ENCODE peak calls at places on chromosomes 12 and 14, in five cellular contexts. One of them, this sample, is unnamed.

GRCh38 chr12:128783129-128783574 is 40.6 kb downstream of the SLC15A4 start:
- DNase-seq in A549: no peak
- DNase-seq in cardiac muscle cell: no peak
- DNase-seq in heart right ventricle: no peak
- DNase-seq in heart left ventricle: no peak
- DNase-seq in this sample: no peak

GRCh38 chr12:65948320-65949008 is 124.2 kb downstream of the HMGA2 start:
- DNase-seq in heart left ventricle: peak
- DNase-seq in cardiac muscle cell: peak
- DNase-seq in A549: peak
- DNase-seq in heart right ventricle: peak
- DNase-seq in this sample: no peak

GRCh38 chr12:52585951-52586350 is 12.3 kb upstream of the KRT74 start:
- DNase-seq in heart right ventricle: no peak
- DNase-seq in heart left ventricle: no peak
- DNase-seq in cardiac muscle cell: no peak
- DNase-seq in A549: no peak
- DNase-seq in this sample: no peak

GRCh38 chr12:40149673-40150260 is 43.9 kb upstream of the SLC2A13 start:
- DNase-seq in heart right ventricle: no peak
- DNase-seq in heart left ventricle: no peak
- DNase-seq in cardiac muscle cell: no peak
- DNase-seq in A549: no peak
- DNase-seq in this sample: no peak

GRCh38 chr12:45634273-45634917 is 95.1 kb upstream of the ARID2 start:
- DNase-seq in heart right ventricle: no peak
- DNase-seq in heart left ventricle: no peak
- DNase-seq in A549: no peak
- DNase-seq in cardiac muscle cell: no peak
- DNase-seq in this sample: no peak

GRCh38 chr14:105525861-105526780 is at the start of gene TMEM121:
- DNase-seq in heart right ventricle: no peak
- DNase-seq in heart left ventricle: no peak
- DNase-seq in cardiac muscle cell: no peak
- DNase-seq in A549: peak
- DNase-seq in this sample: peak

GRCh38 chr12:121748571-121749265 is 36.2 kb downstream of the TMEM120B start:
- DNase-seq in A549: peak
- DNase-seq in heart left ventricle: no peak
- DNase-seq in heart right ventricle: no peak
- DNase-seq in cardiac muscle cell: peak
- DNase-seq in this sample: no peak

GRCh38 chr14:40697221-40697620 is 909.5 kb upstream of the LRFN5 start:
- DNase-seq in heart right ventricle: no peak
- DNase-seq in heart left ventricle: no peak
- DNase-seq in cardiac muscle cell: no peak
- DNase-seq in A549: no peak
- DNase-seq in this sample: no peak

GRCh38 chr14:61925043-61925442 is 162.8 kb downstream of the SNAPC1 start:
- DNase-seq in heart left ventricle: no peak
- DNase-seq in cardiac muscle cell: peak
- DNase-seq in A549: no peak
- DNase-seq in heart right ventricle: no peak
- DNase-seq in this sample: peak

GRCh38 chr12:45572114-45572513 is 157.4 kb upstream of the ARID2 start:
- DNase-seq in heart left ventricle: no peak
- DNase-seq in cardiac muscle cell: no peak
- DNase-seq in A549: no peak
- DNase-seq in heart right ventricle: no peak
- DNase-seq in this sample: no peak

GRCh38 chr14:50067723-50068495 is 48.5 kb downstream of the VCPKMT start:
- DNase-seq in A549: peak
- DNase-seq in heart right ventricle: no peak
- DNase-seq in heart left ventricle: no peak
- DNase-seq in cardiac muscle cell: peak
- DNase-seq in this sample: no peak

GRCh38 chr12:90953956-90954421 is 987 bp downstream of the CCER1 start:
- DNase-seq in heart right ventricle: peak
- DNase-seq in heart left ventricle: no peak
- DNase-seq in cardiac muscle cell: peak
- DNase-seq in A549: no peak
- DNase-seq in this sample: no peak
- TF ChIP-seq CTCF in heart right ventricle: peak
- TF ChIP-seq CTCF in heart left ventricle: peak
- TF ChIP-seq CTCF in cardiac muscle cell: peak
- TF ChIP-seq CTCF in A549: peak
- TF ChIP-seq CTCF in this sample: peak

GRCh38 chr14:99628832-99629618 is 15.9 kb upstream of the HHIPL1 start:
- DNase-seq in heart right ventricle: peak
- DNase-seq in A549: peak
- DNase-seq in cardiac muscle cell: peak
- DNase-seq in heart left ventricle: peak
- DNase-seq in this sample: peak
- TF ChIP-seq CTCF in heart right ventricle: peak
- TF ChIP-seq CTCF in A549: peak
- TF ChIP-seq CTCF in cardiac muscle cell: peak
- TF ChIP-seq CTCF in heart left ventricle: peak
- TF ChIP-seq CTCF in this sample: peak

GRCh38 chr12:43338848-43339526 is 213.0 kb downstream of the ADAMTS20 start:
- DNase-seq in heart right ventricle: no peak
- DNase-seq in A549: peak
- DNase-seq in cardiac muscle cell: peak
- DNase-seq in heart left ventricle: peak
- DNase-seq in this sample: no peak
- TF ChIP-seq CTCF in heart right ventricle: peak
- TF ChIP-seq CTCF in A549: peak
- TF ChIP-seq CTCF in cardiac muscle cell: peak
- TF ChIP-seq CTCF in heart left ventricle: peak
- TF ChIP-seq CTCF in this sample: no peak

GRCh38 chr12:71904629-71905028 is 34.0 kb upstream of the TPH2 start:
- DNase-seq in heart left ventricle: no peak
- DNase-seq in A549: no peak
- DNase-seq in heart right ventricle: no peak
- DNase-seq in cardiac muscle cell: peak
- DNase-seq in this sample: no peak

GRCh38 chr12:71896171-71896570 is 42.5 kb upstream of the TPH2 start:
- DNase-seq in A549: no peak
- DNase-seq in heart right ventricle: no peak
- DNase-seq in heart left ventricle: no peak
- DNase-seq in cardiac muscle cell: no peak
- DNase-seq in this sample: no peak

DNA sequence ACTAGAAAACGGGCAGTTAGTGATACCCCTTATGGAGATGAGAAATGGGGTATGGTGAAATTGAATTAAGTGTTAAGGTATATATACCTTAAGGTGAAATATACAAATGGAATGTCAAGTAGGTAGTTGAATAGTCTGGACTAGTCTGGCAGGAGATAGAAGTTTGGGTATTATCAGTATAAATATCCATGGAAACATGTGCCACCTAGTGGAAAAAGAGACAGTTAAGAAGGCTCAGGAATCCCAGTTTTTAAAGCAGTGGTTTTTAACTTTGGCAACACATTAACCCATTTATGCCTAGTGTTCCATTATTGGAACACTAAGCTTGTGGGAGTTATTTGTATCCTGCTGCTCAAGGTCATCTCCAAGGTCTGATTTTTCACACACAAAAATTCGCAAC is 38.6 kb upstream of the TPH2 start:
- DNase-seq in A549: peak
- DNase-seq in heart right ventricle: no peak
- DNase-seq in heart left ventricle: no peak
- DNase-seq in cardiac muscle cell: peak
- DNase-seq in this sample: no peak
- TF ChIP-seq CTCF in A549: peak
- TF ChIP-seq CTCF in heart right ventricle: peak
- TF ChIP-seq CTCF in heart left ventricle: peak
- TF ChIP-seq CTCF in cardiac muscle cell: no peak
- TF ChIP-seq CTCF in this sample: peak

GRCh38 chr12:107317751-107318553 is 224.6 kb upstream of the CRY1 start:
- DNase-seq in A549: peak
- DNase-seq in heart left ventricle: peak
- DNase-seq in cardiac muscle cell: peak
- DNase-seq in heart right ventricle: peak
- DNase-seq in this sample: peak
- TF ChIP-seq CTCF in A549: peak
- TF ChIP-seq CTCF in heart left ventricle: peak
- TF ChIP-seq CTCF in cardiac muscle cell: no peak
- TF ChIP-seq CTCF in heart right ventricle: no peak
- TF ChIP-seq CTCF in this sample: peak

DNA sequence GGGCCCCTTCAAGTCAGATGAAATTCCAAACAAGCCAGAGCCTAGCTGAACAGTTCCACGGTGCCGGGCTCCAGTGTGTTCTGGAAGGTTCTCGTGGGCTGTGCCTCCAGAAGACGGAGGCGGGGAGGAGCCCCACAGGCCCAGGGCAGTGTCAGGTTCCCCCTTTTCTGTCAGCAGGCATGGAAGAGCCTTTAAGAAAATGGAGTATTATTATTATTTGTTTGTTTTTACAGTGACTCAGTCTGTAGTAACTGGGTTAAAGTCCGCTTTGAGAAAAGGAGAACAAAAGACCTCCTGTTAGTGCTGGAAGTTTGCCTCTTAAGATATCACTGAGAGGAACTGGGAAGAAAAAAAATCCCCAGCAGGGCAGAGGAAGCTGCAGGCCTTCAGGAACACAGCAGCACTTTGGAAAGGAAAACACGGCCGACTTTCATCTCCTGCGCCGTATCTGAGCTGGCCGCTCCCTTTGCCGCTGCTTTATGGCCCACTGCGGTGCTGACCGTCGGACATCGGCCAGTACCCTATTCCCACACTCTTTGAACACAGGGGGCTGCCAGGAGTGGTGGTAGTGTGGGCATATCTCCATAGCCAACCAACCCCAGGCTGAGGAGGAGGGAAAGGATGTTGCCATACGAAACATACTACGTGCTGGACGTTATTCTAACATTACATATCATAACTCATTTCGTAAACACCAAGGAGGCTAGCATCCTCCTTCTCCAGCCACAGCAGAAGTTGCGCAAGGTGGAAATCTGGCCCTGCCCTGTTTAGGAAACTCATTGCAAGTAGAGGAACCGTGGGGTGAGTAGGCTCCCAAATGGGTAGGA is 194.0 kb downstream of the ZFP36L1 start:
- DNase-seq in heart right ventricle: peak
- DNase-seq in A549: peak
- DNase-seq in heart left ventricle: peak
- DNase-seq in cardiac muscle cell: peak
- DNase-seq in this sample: peak
- TF ChIP-seq CTCF in heart right ventricle: no peak
- TF ChIP-seq CTCF in A549: no peak
- TF ChIP-seq CTCF in heart left ventricle: no peak
- TF ChIP-seq CTCF in cardiac muscle cell: no peak
- TF ChIP-seq CTCF in this sample: no peak

GRCh38 chr12:8779281-8779680 is 43.1 kb upstream of the A2ML1 start:
- DNase-seq in A549: no peak
- DNase-seq in cardiac muscle cell: no peak
- DNase-seq in heart left ventricle: peak
- DNase-seq in heart right ventricle: no peak
- DNase-seq in this sample: no peak

GRCh38 chr12:8784464-8784863 is 38.0 kb upstream of the A2ML1 start:
- DNase-seq in cardiac muscle cell: no peak
- DNase-seq in heart left ventricle: no peak
- DNase-seq in heart right ventricle: no peak
- DNase-seq in A549: no peak
- DNase-seq in this sample: no peak

GRCh38 chr12:8781326-8781725 is 41.1 kb upstream of the A2ML1 start:
- DNase-seq in A549: no peak
- DNase-seq in cardiac muscle cell: no peak
- DNase-seq in heart left ventricle: no peak
- DNase-seq in heart right ventricle: no peak
- DNase-seq in this sample: no peak

GRCh38 chr12:8779862-8780261 is 42.6 kb upstream of the A2ML1 start:
- DNase-seq in heart left ventricle: no peak
- DNase-seq in heart right ventricle: no peak
- DNase-seq in cardiac muscle cell: no peak
- DNase-seq in A549: no peak
- DNase-seq in this sample: no peak

GRCh38 chr12:8780389-8780788 is 42.0 kb upstream of the A2ML1 start:
- DNase-seq in heart left ventricle: no peak
- DNase-seq in A549: peak
- DNase-seq in cardiac muscle cell: peak
- DNase-seq in heart right ventricle: no peak
- DNase-seq in this sample: peak
- TF ChIP-seq CTCF in heart left ventricle: peak
- TF ChIP-seq CTCF in A549: peak
- TF ChIP-seq CTCF in cardiac muscle cell: peak
- TF ChIP-seq CTCF in heart right ventricle: peak
- TF ChIP-seq CTCF in this sample: peak

GRCh38 chr14:22375321-22375930 is 213.6 kb downstream of the DAD1 start:
- DNase-seq in heart right ventricle: no peak
- DNase-seq in cardiac muscle cell: peak
- DNase-seq in A549: peak
- DNase-seq in heart left ventricle: no peak
- DNase-seq in this sample: peak
- TF ChIP-seq CTCF in heart right ventricle: peak
- TF ChIP-seq CTCF in cardiac muscle cell: peak
- TF ChIP-seq CTCF in A549: peak
- TF ChIP-seq CTCF in heart left ventricle: peak
- TF ChIP-seq CTCF in this sample: peak

This sample was measured in endothelial cell.